ENCODE peak calls at places on chromosomes 5 and 9, in five cellular contexts. P, D, I, G and B are unnamed samples.

GRCh38 chr5:123755587-123756324 is 243.8 kb downstream of the CSNK1G3 start:
- DNase-seq in I (no peak), G (no peak), D (peak; percentile 35), P (peak; percentile 90), B (no peak)

GRCh38 chr5:153476767-153477166 is 13.7 kb upstream of the GRIA1 start:
- DNase-seq in G (no peak), P (peak; percentile 92), I (no peak), D (peak; percentile 5), B (no peak)

GRCh38 chr9:113480612-113481011 is 17.1 kb downstream of the RGS3 start:
- DNase-seq in D (no peak), P (no peak), G (no peak), I (no peak), B (no peak)

GRCh38 chr5:93073547-93073946 is 507.5 kb downstream of the NR2F1-AS1 start:
- DNase-seq in D (no peak), P (no peak), G (no peak), I (no peak), B (no peak)

GRCh38 chr5:32057157-32058096 is 116.7 kb downstream of the GOLPH3 start:
- DNase-seq in I (no peak), P (no peak), D (no peak), G (no peak), B (no peak)

GRCh38 chr5:91162534-91163381 is 220.4 kb downstream of the ARRDC3 start:
- DNase-seq in I (peak; percentile 48), D (peak; percentile 87), G (no peak), P (peak; percentile 95), B (no peak)

GRCh38 chr5:26757941-26758340 is 280.4 kb downstream of the CDH9 start:
- DNase-seq in G (no peak), P (no peak), I (no peak), D (peak; percentile 13), B (no peak)

GRCh38 chr9:126631254-126631653 is 17.5 kb downstream of the LMX1B start:
- DNase-seq in G (no peak), P (no peak), I (no peak), D (no peak), B (peak; percentile 30)

GRCh38 chr9:105302728-105303127 is 58.3 kb downstream of the SLC44A1 start:
- DNase-seq in I (no peak), P (no peak), G (no peak), D (no peak), B (no peak)

GRCh38 chr5:155402927-155403645 is 389.5 kb downstream of the KIF4B start:
- DNase-seq in P (no peak), D (no peak), G (no peak), I (no peak), B (no peak)

GRCh38 chr9:129312251-129312650 is 134.2 kb upstream of the IER5L start:
- DNase-seq in G (no peak), I (no peak), P (no peak), D (no peak), B (no peak)

GRCh38 chr9:31089822-31090221 is 1294.6 kb upstream of the ACO1 start:
- DNase-seq in G (no peak), I (no peak), D (no peak), P (peak; percentile 0), B (no peak)

GRCh38 chr9:123335227-123335985 is 20.6 kb upstream of the CRB2 start:
- DNase-seq in D (no peak), G (no peak), P (peak; percentile 63), I (no peak), B (no peak)

GRCh38 chr9:15977438-15977837 is 424.6 kb downstream of the CCDC171 start:
- DNase-seq in I (no peak), G (no peak), D (no peak), P (no peak), B (no peak)

GRCh38 chr9:38026840-38027527 is 42.0 kb downstream of the SHB start:
- DNase-seq in D (no peak), G (no peak), I (no peak), P (no peak), B (no peak)

GRCh38 chr9:77304543-77304942 is 127.2 kb downstream of the VPS13A start:
- DNase-seq in I (no peak), P (peak; percentile 11), D (no peak), G (no peak), B (no peak)

GRCh38 chr5:79938468-79938867 is 52.6 kb downstream of the MTX3 start:
- DNase-seq in D (no peak), P (no peak), G (no peak), I (no peak), B (no peak)

GRCh38 chr9:120326076-120326693 is 253.8 kb downstream of the CDK5RAP2 start:
- DNase-seq in P (no peak), I (no peak), D (no peak), G (peak; percentile 28), B (no peak)

GRCh38 chr5:5795074-5795779 is 372.8 kb downstream of the ICE1 start:
- DNase-seq in G (peak; percentile 14), I (no peak), D (no peak), P (no peak), B (no peak)

GRCh38 chr5:156119692-156120091 is 207.3 kb upstream of the SGCD start:
- DNase-seq in G (no peak), I (no peak), P (no peak), D (no peak), B (no peak)

GRCh38 chr9:124008307-124008854 is 3.2 kb upstream of the LHX2 start:
- DNase-seq in G (peak; percentile 86), P (no peak), D (no peak), I (no peak), B (no peak)

GRCh38 chr5:65100846-65101678 is 332.3 kb downstream of the CWC27 start:
- DNase-seq in G (peak; percentile 78), P (peak; percentile 86), I (peak; percentile 66), D (peak; percentile 63), B (peak; percentile 66)

GRCh38 chr9:83182071-83182470 is 119.1 kb upstream of the RASEF start:
- DNase-seq in G (no peak), I (peak; percentile 6), D (no peak), P (no peak), B (no peak)

GRCh38 chr5:135498662-135498995 is 37.1 kb downstream of the NEUROG1 start:
- DNase-seq in P (no peak), D (no peak), I (no peak), G (no peak), B (no peak)

GRCh38 chr9:137305060-137305787 is 3.2 kb upstream of the NRARP start:
- DNase-seq in D (peak; percentile 70), I (no peak), G (peak; percentile 66), P (no peak), B (peak; percentile 48)

GRCh38 chr5:180139731-180140626 is 68.4 kb upstream of the RNF130 start:
- DNase-seq in P (no peak), G (peak; percentile 44), I (no peak), D (no peak), B (no peak)

DNA sequence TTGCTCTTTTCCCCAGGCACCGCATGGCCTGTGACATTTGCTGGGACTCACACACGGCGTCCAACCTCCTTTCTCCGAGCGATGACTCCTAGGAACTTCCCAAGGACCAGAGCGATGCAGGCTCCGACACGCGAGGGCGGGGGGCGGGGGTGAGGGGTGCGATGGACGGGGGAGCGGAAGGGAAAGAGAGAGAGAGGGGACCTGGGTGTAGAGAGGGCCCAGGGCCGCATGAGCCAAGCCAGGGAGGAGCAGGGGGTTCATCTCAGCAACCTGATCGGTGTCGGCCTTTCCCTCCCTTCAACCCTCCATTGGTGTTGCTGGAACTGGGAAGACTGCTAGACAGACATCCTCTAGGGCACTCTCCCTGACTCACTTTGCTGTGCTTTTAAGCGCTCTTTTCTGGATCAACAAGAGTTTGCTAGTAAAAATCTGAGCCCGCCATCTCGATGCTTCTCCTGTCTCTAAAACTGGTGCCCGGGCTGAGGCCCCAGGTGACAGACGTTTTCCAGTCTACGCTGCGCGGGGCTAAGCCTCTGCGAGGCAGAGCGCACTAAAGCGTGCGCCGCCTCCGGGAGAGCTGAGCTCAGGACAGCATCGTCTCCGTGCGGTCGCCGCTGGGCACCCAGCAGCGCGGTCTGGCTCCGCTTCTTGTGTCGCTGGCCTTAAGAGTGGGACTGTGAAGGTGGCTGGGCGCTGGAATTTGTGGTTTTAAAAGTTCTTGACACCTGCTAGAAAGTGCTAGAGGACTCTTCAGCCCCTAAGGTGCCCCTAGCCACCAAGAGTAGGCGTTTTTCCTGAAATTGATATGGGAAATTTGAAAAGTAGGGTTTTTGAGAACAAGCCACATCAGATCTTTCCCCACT is 1.0 kb upstream of the TSLP start:
- DNase-seq in P (no peak), G (peak; percentile 74), I (no peak), D (no peak), B (no peak)
- TF ChIP-seq MAFK in P (no peak), G (no peak), I (no peak), D (no peak), B (no peak)

GRCh38 chr5:103523319-103523718 is 39.3 kb downstream of the NUDT12 start:
- DNase-seq in P (no peak), I (peak; percentile 61), D (peak; percentile 43), G (no peak), B (peak; percentile 4)

GRCh38 chr5:103514381-103514780 is 48.2 kb downstream of the NUDT12 start:
- DNase-seq in I (no peak), P (no peak), D (no peak), G (no peak), B (no peak)

GRCh38 chr5:103525366-103525765 is 37.2 kb downstream of the NUDT12 start:
- DNase-seq in P (no peak), D (no peak), G (no peak), I (no peak), B (no peak)

GRCh38 chr5:103522586-103522985 is 40.0 kb downstream of the NUDT12 start:
- DNase-seq in G (no peak), I (no peak), P (no peak), D (no peak), B (no peak)

DNA sequence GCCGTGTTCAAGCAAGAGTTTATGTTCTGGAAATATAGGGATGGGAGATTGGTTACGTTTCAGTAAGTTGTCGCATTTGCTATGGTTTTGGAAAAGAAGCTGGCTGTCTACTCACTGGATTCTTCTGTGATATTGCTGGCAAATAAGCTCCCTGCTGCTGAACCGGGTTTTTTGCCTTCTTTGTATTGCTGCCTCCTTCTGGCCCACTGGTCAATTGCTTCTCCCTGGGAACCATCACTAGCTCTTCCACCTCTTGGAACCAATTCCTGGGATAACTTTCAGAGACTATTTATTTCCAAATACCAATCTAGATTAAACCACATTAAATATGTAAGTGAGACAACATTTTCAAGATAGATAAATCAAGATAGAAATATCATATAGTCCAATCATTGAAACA is 43.0 kb downstream of the NUDT12 start:
- DNase-seq in I (no peak), P (peak; percentile 8), G (no peak), D (peak; percentile 13), B (peak; percentile 13)
- TF ChIP-seq MAFK in I (no peak), P (no peak), G (no peak), D (no peak), B (no peak)

DNA sequence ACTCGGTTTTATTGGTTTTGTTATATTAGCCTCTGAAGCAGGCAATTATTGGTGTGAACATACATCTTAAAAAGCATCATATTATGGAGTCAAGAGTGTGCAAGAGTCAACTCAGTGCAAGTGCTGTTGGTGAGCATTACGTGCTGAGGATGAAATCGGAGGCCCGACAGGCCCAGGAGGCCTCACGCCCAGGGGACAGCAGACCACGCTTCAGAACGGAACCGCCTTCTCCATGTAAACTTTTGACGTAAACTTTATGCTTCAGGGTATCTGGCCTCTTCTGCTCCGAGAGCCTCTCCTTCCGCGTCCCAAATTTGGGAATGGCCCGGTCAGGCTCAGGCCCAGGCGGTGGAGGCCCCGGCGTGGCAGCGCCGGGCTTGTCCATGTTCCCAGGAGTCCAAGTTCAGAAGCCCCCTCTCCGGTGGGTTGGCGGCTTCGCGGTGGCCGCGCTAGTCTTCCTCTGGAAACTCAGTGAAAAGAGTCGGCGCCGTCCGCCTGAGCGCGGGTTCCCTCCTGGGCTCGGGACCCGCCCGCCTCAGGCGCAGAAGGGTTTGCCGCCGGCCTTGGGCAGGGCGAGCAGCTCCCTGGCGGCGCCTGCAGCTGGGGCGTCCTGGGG is 5.2 kb downstream of the IRX4 start:
- DNase-seq in D (no peak), P (no peak), G (peak; percentile 68), I (no peak), B (no peak)
- TF ChIP-seq MAFK in D (no peak), P (no peak), G (no peak), I (no peak), B (no peak)

GRCh38 chr5:126647071-126647470 is 46.3 kb downstream of the PHAX start:
- DNase-seq in P (no peak), I (no peak), G (no peak), D (no peak), B (no peak)
- TF ChIP-seq MAFK in P (no peak), I (no peak), G (no peak), D (no peak), B (no peak)